ENCODE peak calls at places on chromosomes 4 and X, in five cellular contexts. One of them, this sample, is unnamed.

GRCh38 chr4:187268940-187269339 is 545.3 kb upstream of the FAT1 start:
- DNase-seq in activated B cell treated with CpG ODN at 0.5 μM for 24 hours: no peak
- DNase-seq in astrocyte of the spinal cord: peak
- DNase-seq in CD8-positive, alpha-beta T cell: no peak
- DNase-seq in HFFc6: peak
- DNase-seq in this sample: no peak

GRCh38 chr4:38673109-38673978 is 9.3 kb downstream of the KLF3 start:
- DNase-seq in astrocyte of the spinal cord: no peak
- DNase-seq in CD8-positive, alpha-beta T cell: no peak
- DNase-seq in activated B cell treated with CpG ODN at 0.5 μM for 24 hours: no peak
- DNase-seq in HFFc6: no peak
- DNase-seq in this sample: no peak

GRCh38 chr4:6724461-6725111 is 8.6 kb downstream of the BLOC1S4 start:
- DNase-seq in CD8-positive, alpha-beta T cell: no peak
- DNase-seq in HFFc6: peak
- DNase-seq in astrocyte of the spinal cord: peak
- DNase-seq in activated B cell treated with CpG ODN at 0.5 μM for 24 hours: no peak
- DNase-seq in this sample: no peak

GRCh38 chrX:68695206-68695845 is 47.9 kb downstream of the STARD8 start:
- DNase-seq in HFFc6: no peak
- DNase-seq in astrocyte of the spinal cord: no peak
- DNase-seq in CD8-positive, alpha-beta T cell: no peak
- DNase-seq in activated B cell treated with CpG ODN at 0.5 μM for 24 hours: no peak
- DNase-seq in this sample: no peak

GRCh38 chrX:21996872-21997271 is 35.3 kb upstream of the PHEX start:
- DNase-seq in activated B cell treated with CpG ODN at 0.5 μM for 24 hours: no peak
- DNase-seq in HFFc6: no peak
- DNase-seq in astrocyte of the spinal cord: peak
- DNase-seq in CD8-positive, alpha-beta T cell: no peak
- DNase-seq in this sample: no peak

GRCh38 chr4:10006604-10007435 is 14.5 kb downstream of the SLC2A9 start:
- DNase-seq in CD8-positive, alpha-beta T cell: no peak
- DNase-seq in HFFc6: no peak
- DNase-seq in astrocyte of the spinal cord: peak
- DNase-seq in activated B cell treated with CpG ODN at 0.5 μM for 24 hours: no peak
- DNase-seq in this sample: no peak

GRCh38 chr4:136009258-136009832 is 1522.9 kb downstream of the PCDH18 start:
- DNase-seq in astrocyte of the spinal cord: no peak
- DNase-seq in CD8-positive, alpha-beta T cell: no peak
- DNase-seq in HFFc6: no peak
- DNase-seq in activated B cell treated with CpG ODN at 0.5 μM for 24 hours: no peak
- DNase-seq in this sample: no peak

GRCh38 chr4:71602271-71602890 is 181.5 kb downstream of the GC start:
- DNase-seq in CD8-positive, alpha-beta T cell: no peak
- DNase-seq in astrocyte of the spinal cord: no peak
- DNase-seq in activated B cell treated with CpG ODN at 0.5 μM for 24 hours: no peak
- DNase-seq in HFFc6: peak
- DNase-seq in this sample: no peak

GRCh38 chr4:139460565-139460964 is 6.6 kb downstream of the RAB33B start:
- DNase-seq in astrocyte of the spinal cord: no peak
- DNase-seq in CD8-positive, alpha-beta T cell: no peak
- DNase-seq in activated B cell treated with CpG ODN at 0.5 μM for 24 hours: no peak
- DNase-seq in HFFc6: no peak
- DNase-seq in this sample: no peak

GRCh38 chr4:6992728-6993655 is 50.2 kb upstream of the TADA2B start:
- DNase-seq in activated B cell treated with CpG ODN at 0.5 μM for 24 hours: no peak
- DNase-seq in astrocyte of the spinal cord: no peak
- DNase-seq in HFFc6: peak
- DNase-seq in CD8-positive, alpha-beta T cell: no peak
- DNase-seq in this sample: no peak

GRCh38 chr4:168524006-168524405 is 27.2 kb downstream of the PALLD start:
- DNase-seq in CD8-positive, alpha-beta T cell: no peak
- DNase-seq in astrocyte of the spinal cord: peak
- DNase-seq in activated B cell treated with CpG ODN at 0.5 μM for 24 hours: no peak
- DNase-seq in HFFc6: peak
- DNase-seq in this sample: no peak

GRCh38 chrX:103830848-103831247 is 1.2 kb downstream of the RAB9B start:
- DNase-seq in HFFc6: no peak
- DNase-seq in activated B cell treated with CpG ODN at 0.5 μM for 24 hours: no peak
- DNase-seq in astrocyte of the spinal cord: no peak
- DNase-seq in CD8-positive, alpha-beta T cell: no peak
- DNase-seq in this sample: no peak

GRCh38 chrX:39688576-39689373 is 409.0 kb downstream of the BCOR start:
- DNase-seq in astrocyte of the spinal cord: peak
- DNase-seq in activated B cell treated with CpG ODN at 0.5 μM for 24 hours: no peak
- DNase-seq in HFFc6: no peak
- DNase-seq in CD8-positive, alpha-beta T cell: no peak
- DNase-seq in this sample: peak

GRCh38 chr4:183594823-183595222 is 64.2 kb downstream of the RWDD4 start:
- DNase-seq in CD8-positive, alpha-beta T cell: no peak
- DNase-seq in activated B cell treated with CpG ODN at 0.5 μM for 24 hours: no peak
- DNase-seq in astrocyte of the spinal cord: no peak
- DNase-seq in HFFc6: no peak
- DNase-seq in this sample: no peak

GRCh38 chr4:63325140-63325539 is 1084.1 kb downstream of the TECRL start:
- DNase-seq in activated B cell treated with CpG ODN at 0.5 μM for 24 hours: no peak
- DNase-seq in astrocyte of the spinal cord: peak
- DNase-seq in CD8-positive, alpha-beta T cell: no peak
- DNase-seq in HFFc6: no peak
- DNase-seq in this sample: no peak

GRCh38 chr4:84606645-84607044 is 23.7 kb downstream of the CDS1 start:
- DNase-seq in HFFc6: no peak
- DNase-seq in activated B cell treated with CpG ODN at 0.5 μM for 24 hours: no peak
- DNase-seq in astrocyte of the spinal cord: no peak
- DNase-seq in CD8-positive, alpha-beta T cell: no peak
- DNase-seq in this sample: no peak

GRCh38 chrX:53249387-53250042 is 24.5 kb upstream of the KDM5C start:
- DNase-seq in activated B cell treated with CpG ODN at 0.5 μM for 24 hours: no peak
- DNase-seq in astrocyte of the spinal cord: no peak
- DNase-seq in CD8-positive, alpha-beta T cell: no peak
- DNase-seq in HFFc6: no peak
- DNase-seq in this sample: no peak

GRCh38 chrX:40402771-40403533 is 177.8 kb upstream of the ATP6AP2 start:
- DNase-seq in CD8-positive, alpha-beta T cell: no peak
- DNase-seq in HFFc6: peak
- DNase-seq in activated B cell treated with CpG ODN at 0.5 μM for 24 hours: no peak
- DNase-seq in astrocyte of the spinal cord: peak
- DNase-seq in this sample: no peak

DNA sequence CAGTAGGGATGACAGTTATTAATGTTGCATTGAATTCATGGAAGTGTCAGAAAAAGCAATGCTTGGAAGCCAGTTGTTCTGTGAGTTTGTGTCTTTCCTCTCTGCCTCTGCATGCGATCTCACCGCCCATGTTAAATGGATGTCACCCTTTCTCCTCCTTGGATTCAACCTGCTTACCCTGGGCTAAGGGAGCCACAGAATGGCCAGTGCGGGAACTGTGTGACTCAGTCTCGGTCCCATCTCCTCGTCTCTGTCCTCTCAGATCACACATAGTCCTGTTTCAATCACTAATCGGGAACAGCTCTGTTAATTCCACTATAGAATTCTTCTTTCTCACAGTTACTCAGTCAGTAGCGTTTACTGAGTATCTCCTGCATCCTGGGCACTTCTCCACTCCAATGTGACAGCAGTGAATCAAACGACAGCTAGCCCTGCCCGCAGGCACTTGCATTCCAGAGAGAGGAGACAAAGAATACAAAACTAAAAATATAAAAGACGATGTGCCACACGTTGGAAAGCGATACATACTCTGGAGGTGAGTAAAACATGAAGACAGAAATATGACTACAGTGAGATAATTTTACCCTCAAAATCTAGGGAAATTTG is 53.6 kb upstream of the TLR3 start:
- DNase-seq in activated B cell treated with CpG ODN at 0.5 μM for 24 hours: no peak
- DNase-seq in CD8-positive, alpha-beta T cell: no peak
- DNase-seq in HFFc6: no peak
- DNase-seq in astrocyte of the spinal cord: no peak
- DNase-seq in this sample: no peak
- TF ChIP-seq CTCF in activated B cell treated with CpG ODN at 0.5 μM for 24 hours: no peak
- TF ChIP-seq CTCF in CD8-positive, alpha-beta T cell: no peak
- TF ChIP-seq CTCF in HFFc6: no peak
- TF ChIP-seq CTCF in astrocyte of the spinal cord: no peak
- TF ChIP-seq CTCF in this sample: no peak

DNA sequence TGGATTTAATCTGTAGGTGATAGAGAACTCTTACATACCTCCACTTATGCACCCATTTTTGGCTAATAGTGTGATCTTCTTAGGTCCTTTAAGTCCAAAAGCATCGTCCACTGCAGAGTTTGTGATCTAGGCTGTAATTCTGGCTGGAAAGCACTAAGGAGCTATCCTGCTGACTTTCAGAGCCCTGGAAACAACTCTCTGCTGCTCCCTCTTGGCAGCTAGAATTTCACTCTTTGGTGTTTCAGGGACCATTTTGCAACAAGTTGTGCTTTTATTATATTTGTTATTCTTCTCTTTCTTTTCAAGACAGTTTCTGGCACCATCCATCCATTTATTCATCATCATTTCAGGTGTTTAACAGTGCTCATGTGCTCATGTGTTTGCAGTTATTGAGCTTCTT is 130.0 kb downstream of the RBM46 start:
- DNase-seq in astrocyte of the spinal cord: no peak
- DNase-seq in HFFc6: no peak
- DNase-seq in CD8-positive, alpha-beta T cell: no peak
- DNase-seq in activated B cell treated with CpG ODN at 0.5 μM for 24 hours: no peak
- DNase-seq in this sample: no peak
- TF ChIP-seq CTCF in astrocyte of the spinal cord: no peak
- TF ChIP-seq CTCF in HFFc6: peak
- TF ChIP-seq CTCF in CD8-positive, alpha-beta T cell: no peak
- TF ChIP-seq CTCF in activated B cell treated with CpG ODN at 0.5 μM for 24 hours: no peak
- TF ChIP-seq CTCF in this sample: peak

GRCh38 chrX:153927686-153927935 is 1.5 kb upstream of the ARHGAP4 start:
- DNase-seq in astrocyte of the spinal cord: no peak
- DNase-seq in CD8-positive, alpha-beta T cell: peak
- DNase-seq in HFFc6: no peak
- DNase-seq in activated B cell treated with CpG ODN at 0.5 μM for 24 hours: no peak
- DNase-seq in this sample: no peak

GRCh38 chrX:153929576-153929975 is 3.5 kb upstream of the ARHGAP4 start:
- DNase-seq in activated B cell treated with CpG ODN at 0.5 μM for 24 hours: no peak
- DNase-seq in CD8-positive, alpha-beta T cell: no peak
- DNase-seq in astrocyte of the spinal cord: no peak
- DNase-seq in HFFc6: no peak
- DNase-seq in this sample: no peak

GRCh38 chrX:153928846-153929245 is 2.8 kb upstream of the ARHGAP4 start:
- DNase-seq in activated B cell treated with CpG ODN at 0.5 μM for 24 hours: no peak
- DNase-seq in HFFc6: no peak
- DNase-seq in CD8-positive, alpha-beta T cell: no peak
- DNase-seq in astrocyte of the spinal cord: no peak
- DNase-seq in this sample: no peak

GRCh38 chrX:153926863-153927685 is 1.0 kb upstream of the ARHGAP4 start:
- DNase-seq in HFFc6: no peak
- DNase-seq in CD8-positive, alpha-beta T cell: peak
- DNase-seq in astrocyte of the spinal cord: no peak
- DNase-seq in activated B cell treated with CpG ODN at 0.5 μM for 24 hours: peak
- DNase-seq in this sample: no peak

GRCh38 chrX:153927936-153928760 is 2.1 kb upstream of the ARHGAP4 start:
- DNase-seq in CD8-positive, alpha-beta T cell: peak
- DNase-seq in activated B cell treated with CpG ODN at 0.5 μM for 24 hours: peak
- DNase-seq in astrocyte of the spinal cord: peak
- DNase-seq in HFFc6: peak
- DNase-seq in this sample: peak
- TF ChIP-seq CTCF in CD8-positive, alpha-beta T cell: no peak
- TF ChIP-seq CTCF in activated B cell treated with CpG ODN at 0.5 μM for 24 hours: no peak
- TF ChIP-seq CTCF in astrocyte of the spinal cord: peak
- TF ChIP-seq CTCF in HFFc6: peak
- TF ChIP-seq CTCF in this sample: no peak

GRCh38 chr4:17511950-17512795 is at the start of gene QDPR:
- DNase-seq in HFFc6: peak
- DNase-seq in activated B cell treated with CpG ODN at 0.5 μM for 24 hours: peak
- DNase-seq in astrocyte of the spinal cord: peak
- DNase-seq in CD8-positive, alpha-beta T cell: peak
- DNase-seq in this sample: peak
- TF ChIP-seq CTCF in HFFc6: peak
- TF ChIP-seq CTCF in activated B cell treated with CpG ODN at 0.5 μM for 24 hours: no peak
- TF ChIP-seq CTCF in astrocyte of the spinal cord: peak
- TF ChIP-seq CTCF in CD8-positive, alpha-beta T cell: peak
- TF ChIP-seq CTCF in this sample: peak

DNA sequence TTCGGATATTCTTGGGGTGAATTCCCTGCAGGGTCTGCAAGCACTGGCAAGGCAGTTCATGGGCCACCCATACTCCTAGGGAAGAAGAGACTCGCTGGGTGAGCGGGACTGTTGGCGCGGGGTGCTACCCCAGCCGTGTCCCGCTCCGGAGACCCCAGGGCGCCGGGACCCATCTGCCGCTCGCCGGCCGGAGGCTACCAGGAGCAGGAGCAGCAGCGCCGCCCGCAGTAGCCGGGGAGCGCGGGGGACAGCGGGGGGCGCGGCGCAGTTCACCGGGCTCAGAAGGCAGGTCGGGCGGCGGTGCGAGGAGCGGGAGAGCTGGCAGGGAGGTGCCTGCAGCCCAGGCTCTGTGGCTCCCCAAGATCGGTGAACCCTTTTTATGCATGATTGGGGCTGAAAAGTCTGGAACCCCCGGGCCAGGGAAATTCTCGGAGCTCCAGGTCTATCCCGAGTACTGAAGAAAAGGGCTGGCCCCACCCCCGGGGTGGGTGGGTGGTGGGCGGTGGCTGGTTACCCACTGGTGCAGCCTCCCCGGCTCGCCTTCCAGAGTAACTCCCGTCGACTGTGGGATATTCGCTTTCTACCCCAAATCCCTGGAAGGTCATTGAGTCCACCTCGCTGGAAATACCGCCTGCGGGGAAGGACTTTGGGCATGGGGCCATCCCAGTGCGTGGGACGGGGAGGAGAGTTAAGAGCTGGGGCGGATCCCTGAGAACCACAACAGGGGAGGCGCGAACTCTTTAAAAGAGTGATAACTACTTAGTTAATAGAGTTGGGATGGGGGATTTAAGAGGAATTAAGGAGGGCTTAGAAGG is 37.6 kb downstream of the PF4 start:
- DNase-seq in CD8-positive, alpha-beta T cell: no peak
- DNase-seq in astrocyte of the spinal cord: peak
- DNase-seq in activated B cell treated with CpG ODN at 0.5 μM for 24 hours: no peak
- DNase-seq in HFFc6: no peak
- DNase-seq in this sample: no peak
- TF ChIP-seq CTCF in CD8-positive, alpha-beta T cell: no peak
- TF ChIP-seq CTCF in astrocyte of the spinal cord: peak
- TF ChIP-seq CTCF in activated B cell treated with CpG ODN at 0.5 μM for 24 hours: no peak
- TF ChIP-seq CTCF in HFFc6: no peak
- TF ChIP-seq CTCF in this sample: no peak

DNA sequence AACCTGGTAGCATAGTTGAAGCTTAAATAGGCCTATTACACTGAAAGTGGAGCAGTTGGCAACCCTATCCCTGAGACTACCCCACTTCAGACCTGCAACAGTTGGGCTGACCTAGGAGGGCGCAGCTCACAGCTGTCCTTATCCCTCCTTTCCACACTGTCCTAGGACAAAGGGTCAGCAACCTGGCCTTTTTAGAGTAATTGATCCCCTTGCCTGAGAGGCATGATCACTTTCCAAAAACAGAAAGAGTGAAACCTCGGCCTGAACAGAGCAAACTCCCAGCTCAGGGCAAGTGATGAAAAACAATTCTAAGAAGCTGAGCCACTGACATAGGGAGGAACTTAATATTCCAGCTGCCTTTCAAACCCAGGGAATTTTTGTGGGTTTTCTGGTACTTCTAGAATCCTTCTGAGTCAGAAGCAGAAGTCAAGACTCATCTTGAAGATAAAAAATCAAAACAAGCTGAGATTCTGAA is 94.9 kb upstream of the MYOZ2 start:
- DNase-seq in astrocyte of the spinal cord: peak
- DNase-seq in activated B cell treated with CpG ODN at 0.5 μM for 24 hours: no peak
- DNase-seq in CD8-positive, alpha-beta T cell: no peak
- DNase-seq in HFFc6: peak
- DNase-seq in this sample: no peak
- TF ChIP-seq CTCF in astrocyte of the spinal cord: no peak
- TF ChIP-seq CTCF in activated B cell treated with CpG ODN at 0.5 μM for 24 hours: no peak
- TF ChIP-seq CTCF in CD8-positive, alpha-beta T cell: no peak
- TF ChIP-seq CTCF in HFFc6: no peak
- TF ChIP-seq CTCF in this sample: no peak